ENCODE peak calls at places on chromosomes 16 and 17, in five cellular contexts. W is dorsolateral prefrontal cortex, J is heart right ventricle, S is hepatocyte, N is fibroblast of lung. X is an unnamed sample.

GRCh38 chr16:66752379-66752778 is 970 bp upstream of the DYNC1LI2 start:
- DNase-seq in S (no peak), N (no peak), W (no peak), J (no peak), X (no peak)

GRCh38 chr17:83064732-83065659 is 14.4 kb upstream of the METRNL start:
- DNase-seq in S (no peak), W (no peak), N (no peak), J (peak; percentile 10), X (peak; percentile 55)

GRCh38 chr16:1781758-1782407 is 488 bp downstream of the SPSB3 start:
- DNase-seq in J (peak; percentile 32), N (peak; percentile 20), W (no peak), S (no peak), X (peak; percentile 66)

GRCh38 chr16:81937305-81938038 is 73.8 kb downstream of the SDR42E1 start:
- DNase-seq in J (no peak), N (peak; percentile 20), S (no peak), W (no peak), X (no peak)

GRCh38 chr16:87598431-87598830 is 3.9 kb upstream of the JPH3 start:
- DNase-seq in W (no peak), J (no peak), S (no peak), N (peak; percentile 18), X (no peak)

GRCh38 chr17:2266045-2266864 is 37.3 kb downstream of the SMG6 start:
- DNase-seq in N (no peak), J (no peak), W (no peak), S (no peak), X (no peak)

GRCh38 chr16:73671102-73671501 is 623.2 kb upstream of the ZFHX3 start:
- DNase-seq in N (no peak), S (no peak), W (no peak), J (no peak), X (no peak)

GRCh38 chr17:77206557-77206956 is 65.8 kb downstream of the SEC14L1 start:
- DNase-seq in J (no peak), N (no peak), W (no peak), S (no peak), X (no peak)

GRCh38 chr17:27609606-27610303 is 21.2 kb upstream of the LGALS9 start:
- DNase-seq in N (no peak), S (peak; percentile 60), J (no peak), W (peak; percentile 72), X (no peak)

GRCh38 chr17:46742539-46743270 is 75.8 kb downstream of the WNT3 start:
- DNase-seq in N (peak; percentile 87), J (no peak), W (no peak), S (peak; percentile 87), X (no peak)

GRCh38 chr17:81528651-81529436 is 667 bp downstream of the FSCN2 start:
- DNase-seq in N (no peak), S (no peak), J (peak; percentile 3), W (no peak), X (no peak)

GRCh38 chr16:29906520-29907244 is 6.4 kb downstream of the ASPHD1 start:
- DNase-seq in J (no peak), S (no peak), W (no peak), N (no peak), X (no peak)

GRCh38 chr16:66845791-66846221 is 1.6 kb downstream of the CA7 start:
- DNase-seq in S (no peak), W (peak; percentile 72), J (no peak), N (no peak), X (no peak)

GRCh38 chr17:2828396-2829038 is 32.3 kb downstream of the RAP1GAP2 start:
- DNase-seq in J (peak; percentile 84), N (peak; percentile 17), S (peak; percentile 85), W (peak; percentile 69), X (peak; percentile 72)

GRCh38 chr16:28534542-28535373 is 4.0 kb downstream of the NUPR1 start:
- DNase-seq in S (no peak), N (no peak), W (no peak), J (no peak), X (peak; percentile 76)

GRCh38 chr16:49778202-49778601 is 77.7 kb downstream of the ZNF423 start:
- DNase-seq in N (no peak), S (no peak), W (no peak), J (no peak), X (no peak)

GRCh38 chr17:7857724-7858486 is at the start of gene CYB5D1:
- DNase-seq in N (peak; percentile 92), W (peak; percentile 95), S (peak; percentile 95), J (peak; percentile 80), X (peak; percentile 90)

GRCh38 chr17:42845918-42846593 is 1.7 kb downstream of the AOC2 start:
- DNase-seq in S (no peak), J (no peak), W (no peak), N (no peak), X (no peak)

GRCh38 chr17:29090746-29091395 is 47.9 kb downstream of the PIPOX start:
- DNase-seq in N (no peak), S (no peak), J (no peak), W (peak; percentile 63), X (no peak)

GRCh38 chr17:27666831-27667560 is 36.0 kb downstream of the LGALS9 start:
- DNase-seq in S (no peak), W (no peak), J (no peak), N (no peak), X (no peak)

GRCh38 chr16:74699666-74700065 is 996 bp downstream of the MLKL start:
- DNase-seq in S (no peak), N (no peak), W (no peak), J (no peak), X (no peak)

GRCh38 chr17:12731839-12732238 is 57.5 kb upstream of the ARHGAP44 start:
- DNase-seq in S (no peak), J (peak; percentile 56), W (no peak), N (no peak), X (no peak)
- H3K27ac ChIP-seq in S (peak overlapping the region; percentile 93), J (peak overlapping the region; percentile 62), W (no peak overlapping the region), N (no peak overlapping the region), X (no peak overlapping the region)

DNA sequence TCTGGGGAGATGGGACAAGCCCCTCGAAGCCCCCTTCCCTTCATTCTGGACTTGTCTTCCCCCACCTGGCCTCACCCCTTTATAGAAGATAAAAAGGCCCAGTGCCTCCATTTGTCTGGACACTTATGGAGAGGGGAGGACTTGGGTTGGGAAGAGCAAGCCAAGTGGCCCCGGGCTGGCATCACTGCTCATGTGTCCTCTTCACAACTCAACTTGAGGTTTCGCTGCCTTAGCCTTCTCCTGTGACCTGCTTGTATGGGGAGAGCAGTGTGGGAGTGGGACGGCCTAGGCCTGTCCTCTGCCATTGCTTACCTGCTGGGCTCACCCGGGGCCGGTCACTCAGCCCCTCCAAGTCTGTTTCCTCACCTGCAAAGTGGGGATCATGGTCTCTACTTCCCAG is 1.4 kb downstream of the PAQR4 start:
- DNase-seq in S (no peak), W (no peak), J (no peak), N (no peak), X (no peak)
- H3K27ac ChIP-seq in S (no peak overlapping the region), W (peak overlapping the region; percentile 93), J (no peak overlapping the region), N (no peak overlapping the region), X (peak overlapping the region; percentile 61)

GRCh38 chr17:17819561-17819995 is 17.2 kb downstream of the SREBF1 start:
- DNase-seq in N (peak; percentile 89), W (peak; percentile 68), J (peak; percentile 62), S (peak; percentile 88), X (peak; percentile 85)
- H3K27ac ChIP-seq in N (no peak overlapping the region), W (peak overlapping the region; percentile 95), J (no peak overlapping the region), S (no peak overlapping the region), X (peak overlapping the region; percentile 47)

GRCh38 chr17:48970865-48971687 is 2.7 kb upstream of the GIP start:
- DNase-seq in J (no peak), N (no peak), S (peak; percentile 38), W (no peak), X (no peak)
- H3K27ac ChIP-seq in J (no peak overlapping the region), N (no peak overlapping the region), S (peak overlapping the region; percentile 86), W (no peak overlapping the region), X (no peak overlapping the region)